ENCODE peak calls at places on chromosomes 13 and 19, in five cellular contexts. I is psoas muscle, B is fibroblast of mammary gland, F is Calu3, K is fibroblast of the aortic adventitia. G is an unnamed sample.

GRCh38 chr13:66265446-66265845 is 964.7 kb downstream of the PCDH9 start:
- DNase-seq in I (no peak), B (no peak), F (no peak), K (no peak), G (no peak)

GRCh38 chr13:94369862-94370491 is 109.5 kb downstream of the DCT start:
- DNase-seq in I (no peak), B (peak), F (no peak), K (peak), G (no peak)

GRCh38 chr13:45512148-45512498 is 47.4 kb downstream of the COG3 start:
- DNase-seq in I (no peak), B (peak), F (no peak), K (no peak), G (no peak)

GRCh38 chr13:95106562-95106961 is 194.7 kb downstream of the ABCC4 start:
- DNase-seq in I (no peak), B (peak), F (no peak), K (no peak), G (no peak)

GRCh38 chr19:34319785-34320184 is 45.2 kb upstream of the GPI start:
- DNase-seq in I (peak), B (peak), F (no peak), K (no peak), G (no peak)

GRCh38 chr13:46373623-46374022 is 13.4 kb downstream of the RUBCNL start:
- DNase-seq in I (no peak), B (no peak), F (no peak), K (no peak), G (no peak)

GRCh38 chr19:18541258-18541991 is 1.9 kb downstream of the FKBP8 start:
- DNase-seq in I (no peak), B (peak), F (no peak), K (no peak), G (no peak)

GRCh38 chr13:110116072-110116487 is 190.9 kb downstream of the COL4A1 start:
- DNase-seq in I (peak), B (peak), F (peak), K (peak), G (peak)

GRCh38 chr13:26335158-26335557 is 81.2 kb downstream of the CDK8 start:
- DNase-seq in I (no peak), B (no peak), F (no peak), K (no peak), G (no peak)

GRCh38 chr13:109642358-109642757 is 144.0 kb downstream of the IRS2 start:
- DNase-seq in I (no peak), B (no peak), F (no peak), K (no peak), G (no peak)

GRCh38 chr19:46791944-46792343 is 3.5 kb upstream of the SLC1A5 start:
- DNase-seq in I (no peak), B (no peak), F (no peak), K (no peak), G (no peak)

GRCh38 chr19:5990289-5990797 is 12.4 kb upstream of the RANBP3 start:
- DNase-seq in I (no peak), B (peak), F (no peak), K (no peak), G (no peak)

GRCh38 chr13:53159439-53159838 is 130.8 kb downstream of the OLFM4 start:
- DNase-seq in I (no peak), B (no peak), F (no peak), K (no peak), G (no peak)

GRCh38 chr19:6750062-6750461 is 10.6 kb downstream of the TRIP10 start:
- DNase-seq in I (peak), B (peak), F (no peak), K (peak), G (no peak)

GRCh38 chr19:42129399-42130253 is 2.6 kb downstream of the POU2F2 start:
- DNase-seq in I (peak), B (peak), F (no peak), K (peak), G (peak)

GRCh38 chr13:93388701-93389100 is 162.1 kb downstream of the GPC6 start:
- DNase-seq in I (no peak), B (peak), F (no peak), K (peak), G (no peak)

GRCh38 chr13:113273856-113274590 is 23.0 kb upstream of the LAMP1 start:
- DNase-seq in I (no peak), B (peak), F (no peak), K (peak), G (peak)

GRCh38 chr19:46232468-46232867 is 2.9 kb downstream of the IGFL1 start:
- DNase-seq in I (no peak), B (no peak), F (no peak), K (no peak), G (no peak)

GRCh38 chr19:33514885-33515485 is 6.6 kb downstream of the PEPD start:
- DNase-seq in I (peak), B (no peak), F (no peak), K (no peak), G (no peak)

GRCh38 chr13:29454931-29455481 is 140.5 kb downstream of the SLC7A1 start:
- DNase-seq in I (no peak), B (peak), F (peak), K (no peak), G (no peak)

GRCh38 chr19:4722671-4723464 is 774 bp downstream of the DPP9 start:
- DNase-seq in I (peak), B (peak), F (no peak), K (peak), G (no peak)

GRCh38 chr19:3518231-3518630 is 12.1 kb downstream of the FZR1 start:
- DNase-seq in I (no peak), B (no peak), F (no peak), K (no peak), G (no peak)

GRCh38 chr19:28196961-28197360 is 1016.0 kb downstream of the UQCRFS1 start:
- DNase-seq in I (no peak), B (no peak), F (no peak), K (no peak), G (no peak)

GRCh38 chr13:29859971-29860370 is 9.6 kb upstream of the UBL3 start:
- DNase-seq in I (no peak), B (peak), F (no peak), K (peak), G (no peak)

GRCh38 chr19:29384676-29385075 is 141.1 kb upstream of the VSTM2B start:
- DNase-seq in I (no peak), B (no peak), F (no peak), K (no peak), G (no peak)

GRCh38 chr19:22627526-22627925 is 6.6 kb upstream of the ZNF492 start:
- DNase-seq in I (no peak), B (no peak), F (no peak), K (no peak), G (no peak)

GRCh38 chr19:34851277-34851804 is 75.4 kb upstream of the ZNF30 start:
- DNase-seq in I (no peak), B (no peak), F (peak), K (no peak), G (no peak)

GRCh38 chr13:105863300-105863699 is 672.2 kb downstream of the EFNB2 start:
- DNase-seq in I (no peak), B (no peak), F (no peak), K (no peak), G (no peak)

GRCh38 chr19:32035611-32036010 is 309.8 kb upstream of the ZNF507 start:
- DNase-seq in I (no peak), B (no peak), F (no peak), K (no peak), G (no peak)

GRCh38 chr19:5679289-5680082 is 830 bp downstream of the MICOS13 start:
- DNase-seq in I (no peak), B (no peak), F (no peak), K (no peak), G (peak)

GRCh38 chr13:45242070-45242469 is 41.2 kb upstream of the KCTD4 start:
- DNase-seq in I (no peak), B (peak), F (no peak), K (peak), G (no peak)

GRCh38 chr13:23348270-23349126 is 85.0 kb downstream of the SACS start:
- DNase-seq in I (no peak), B (peak), F (no peak), K (peak), G (no peak)

GRCh38 chr13:85930108-85930507 is 130.9 kb upstream of the SLITRK6 start:
- DNase-seq in I (no peak), B (no peak), F (no peak), K (no peak), G (no peak)

GRCh38 chr13:101942535-101943157 is 459.2 kb downstream of the FGF14 start:
- DNase-seq in I (no peak), B (peak), F (no peak), K (no peak), G (no peak)

GRCh38 chr19:52735734-52736133 is 890 bp upstream of the ZNF611 start:
- DNase-seq in I (peak), B (peak), F (peak), K (peak), G (peak)

GRCh38 chr19:16326401-16327130 is 1.9 kb downstream of the KLF2 start:
- DNase-seq in I (peak), B (no peak), F (no peak), K (peak), G (peak)

GRCh38 chr19:47991191-47991808 is 670 bp downstream of the BSPH1 start:
- DNase-seq in I (no peak), B (no peak), F (no peak), K (no peak), G (no peak)
- TF ChIP-seq CTCF in I (no peak), B (no peak), F (no peak), K (no peak), G (no peak)

DNA sequence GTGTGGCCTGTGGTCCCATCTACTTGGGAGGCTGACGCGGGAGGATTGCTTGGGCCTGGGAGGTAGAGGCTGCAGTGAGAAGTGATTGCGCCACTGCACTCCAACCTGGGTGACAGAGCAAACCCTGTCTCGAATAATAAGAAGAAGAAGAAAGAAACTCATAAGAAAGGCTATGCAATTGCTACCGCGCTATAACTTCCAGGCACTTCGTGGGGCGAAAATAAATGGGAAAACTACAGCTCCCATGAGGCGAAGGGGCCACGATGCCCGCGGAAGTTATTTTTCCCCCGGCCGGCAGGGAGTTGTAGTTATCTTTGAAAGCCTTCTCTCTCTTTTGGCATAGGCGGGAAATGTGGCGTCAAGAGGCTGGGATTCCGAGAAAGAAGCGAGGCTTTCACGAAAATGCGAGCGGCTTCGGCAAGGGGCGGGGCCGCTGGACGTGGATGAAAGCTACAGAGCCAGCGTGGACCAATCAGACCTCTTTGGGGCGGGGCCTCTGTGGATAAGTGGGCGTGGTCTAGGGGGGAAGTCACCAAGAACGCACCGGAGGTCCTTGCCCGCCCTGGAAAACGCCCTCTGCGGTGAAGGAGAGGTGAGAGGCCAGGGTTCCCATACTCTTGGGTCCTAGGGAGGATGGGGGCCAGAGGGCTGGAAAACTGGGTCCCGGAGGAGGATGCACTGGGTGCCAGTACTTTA is at the start of gene NUCB1:
- DNase-seq in I (peak), B (peak), F (peak), K (peak), G (peak)
- TF ChIP-seq CTCF in I (peak), B (peak), F (no peak), K (peak), G (peak)

DNA sequence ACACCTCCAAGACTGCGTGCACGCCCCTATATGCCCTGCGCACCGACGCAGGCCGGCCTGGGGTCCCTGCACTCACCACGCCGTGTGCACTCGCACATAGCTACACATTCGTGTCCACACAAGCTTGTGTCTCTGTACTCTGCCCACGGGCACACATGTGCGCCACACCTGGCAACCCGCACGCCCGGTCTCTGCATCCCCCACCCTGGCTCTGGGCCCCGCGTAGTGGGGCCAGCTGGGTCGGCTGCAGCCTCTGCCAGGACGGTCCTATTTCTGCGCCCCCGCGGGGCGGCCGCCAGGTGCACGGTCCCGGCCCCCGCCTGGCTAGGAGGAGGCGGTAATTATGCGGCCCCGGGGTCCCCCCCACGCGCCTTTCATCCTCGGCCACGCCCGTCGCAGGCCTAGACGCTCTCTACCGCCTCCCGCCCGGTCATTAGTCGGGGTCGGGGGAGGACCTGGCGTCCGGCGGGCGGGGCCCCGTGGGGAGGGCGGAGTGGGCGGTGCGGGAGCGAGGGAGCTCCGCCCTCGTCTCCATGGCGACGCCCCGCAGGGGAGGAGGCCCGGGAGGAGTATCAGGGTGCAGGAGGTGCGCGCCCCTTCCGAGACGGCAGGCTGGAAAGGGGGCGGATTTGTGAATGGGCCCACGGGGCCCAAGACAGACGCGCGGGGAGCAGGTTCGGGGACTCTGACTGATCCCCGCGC is 2.9 kb upstream of the CIRBP start:
- DNase-seq in I (peak), B (peak), F (peak), K (peak), G (peak)
- TF ChIP-seq CTCF in I (no peak), B (no peak), F (no peak), K (no peak), G (no peak)

DNA sequence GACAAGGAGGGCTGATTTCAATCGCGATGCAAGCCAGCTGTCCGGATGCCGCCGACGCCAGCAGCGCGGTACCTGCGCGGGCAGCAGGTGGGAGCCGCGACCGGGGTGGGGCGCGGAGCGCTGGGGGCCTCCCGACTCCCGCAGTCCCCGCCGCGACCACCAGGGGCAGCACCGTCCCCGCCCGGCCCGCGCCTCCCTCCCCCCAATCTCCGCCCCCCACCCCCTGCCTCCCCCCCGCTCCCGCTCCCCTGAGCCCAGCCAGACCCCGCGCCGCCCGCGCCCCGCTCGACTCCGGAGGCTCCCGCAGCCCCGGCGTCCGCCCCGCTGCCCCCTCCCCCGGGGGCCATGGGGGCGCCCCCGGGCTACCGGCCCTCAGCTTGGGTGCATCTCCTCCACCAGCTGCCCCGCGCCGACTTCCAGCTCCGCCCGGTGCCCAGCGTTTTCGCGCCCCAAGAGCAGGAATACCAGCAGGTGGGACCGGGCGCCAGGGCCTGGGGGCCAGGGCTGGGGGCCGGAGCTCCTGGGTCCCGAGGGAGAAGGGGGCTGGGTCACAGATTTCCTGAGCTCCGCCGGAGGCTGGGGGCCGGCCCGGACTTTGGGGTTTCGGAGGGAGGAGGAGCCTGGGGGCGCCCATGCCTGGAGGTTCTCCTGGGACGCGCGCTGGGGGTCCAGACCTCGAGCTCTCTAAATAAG is at the start of gene TTYH1:
- DNase-seq in I (no peak), B (no peak), F (no peak), K (no peak), G (no peak)
- TF ChIP-seq CTCF in I (peak), B (no peak), F (peak), K (peak), G (no peak)

G was measured in upper lobe of left lung.